ENCODE peak calls at places on chromosomes 5 and 9, in ten cellular contexts. One of them, this sample, is unnamed.

GRCh38 chr9:33737811-33738606 is 57.4 kb upstream of the PRSS3 start:
- DNase-seq in IMR-90: peak; percentile 62
- DNase-seq in AG04449: peak; percentile 14
- DNase-seq in kidney: no peak
- DNase-seq in uterus: no peak
- DNase-seq in breast epithelium: no peak
- DNase-seq in A549: peak; percentile 47
- DNase-seq in mucosa of descending colon: peak; percentile 52
- DNase-seq in tibial artery: no peak
- DNase-seq in mammary epithelial cell: peak; percentile 60
- DNase-seq in this sample: peak; percentile 72

GRCh38 chr5:78647411-78647818 is 1.2 kb downstream of the LHFPL2 start:
- DNase-seq in mucosa of descending colon: peak; percentile 69
- DNase-seq in AG04449: no peak
- DNase-seq in mammary epithelial cell: peak; percentile 58
- DNase-seq in IMR-90: peak; percentile 47
- DNase-seq in tibial artery: no peak
- DNase-seq in uterus: no peak
- DNase-seq in kidney: no peak
- DNase-seq in A549: peak; percentile 50
- DNase-seq in breast epithelium: no peak
- DNase-seq in this sample: peak; percentile 31

GRCh38 chr5:139146809-139147742 is 51.1 kb downstream of the SIL1 start:
- DNase-seq in uterus: no peak
- DNase-seq in kidney: no peak
- DNase-seq in tibial artery: no peak
- DNase-seq in mucosa of descending colon: no peak
- DNase-seq in mammary epithelial cell: no peak
- DNase-seq in breast epithelium: no peak
- DNase-seq in AG04449: no peak
- DNase-seq in IMR-90: no peak
- DNase-seq in A549: no peak
- DNase-seq in this sample: no peak

GRCh38 chr5:54956922-54957321 is 28.5 kb downstream of the ESM1 start:
- DNase-seq in kidney: no peak
- DNase-seq in mammary epithelial cell: no peak
- DNase-seq in tibial artery: no peak
- DNase-seq in uterus: no peak
- DNase-seq in IMR-90: no peak
- DNase-seq in A549: no peak
- DNase-seq in breast epithelium: no peak
- DNase-seq in AG04449: no peak
- DNase-seq in mucosa of descending colon: no peak
- DNase-seq in this sample: no peak

GRCh38 chr5:167582263-167582662 is 709.2 kb upstream of the WWC1 start:
- DNase-seq in A549: peak; percentile 31
- DNase-seq in breast epithelium: no peak
- DNase-seq in kidney: no peak
- DNase-seq in mammary epithelial cell: peak; percentile 10
- DNase-seq in tibial artery: no peak
- DNase-seq in AG04449: no peak
- DNase-seq in uterus: no peak
- DNase-seq in mucosa of descending colon: no peak
- DNase-seq in IMR-90: peak; percentile 8
- DNase-seq in this sample: peak; percentile 46

GRCh38 chr5:76175051-76175666 is 92.0 kb downstream of the SV2C start:
- DNase-seq in tibial artery: no peak
- DNase-seq in uterus: no peak
- DNase-seq in IMR-90: peak; percentile 48
- DNase-seq in breast epithelium: no peak
- DNase-seq in AG04449: peak; percentile 4
- DNase-seq in mammary epithelial cell: peak; percentile 34
- DNase-seq in kidney: no peak
- DNase-seq in A549: peak; percentile 74
- DNase-seq in mucosa of descending colon: peak; percentile 60
- DNase-seq in this sample: peak; percentile 65

GRCh38 chr5:56951131-56951945 is 585 bp downstream of the MIER3 start:
- DNase-seq in uterus: peak; percentile 28
- DNase-seq in kidney: peak; percentile 81
- DNase-seq in mammary epithelial cell: peak; percentile 9
- DNase-seq in A549: peak; percentile 31
- DNase-seq in AG04449: no peak
- DNase-seq in breast epithelium: peak; percentile 51
- DNase-seq in mucosa of descending colon: peak; percentile 67
- DNase-seq in IMR-90: no peak
- DNase-seq in tibial artery: peak; percentile 68
- DNase-seq in this sample: peak; percentile 3

GRCh38 chr5:109141499-109142200 is 268.1 kb downstream of the PJA2 start:
- DNase-seq in IMR-90: peak; percentile 66
- DNase-seq in mammary epithelial cell: no peak
- DNase-seq in kidney: no peak
- DNase-seq in uterus: no peak
- DNase-seq in mucosa of descending colon: no peak
- DNase-seq in tibial artery: no peak
- DNase-seq in AG04449: no peak
- DNase-seq in A549: no peak
- DNase-seq in breast epithelium: no peak
- DNase-seq in this sample: no peak

GRCh38 chr5:32388429-32389111 is 56.0 kb downstream of the ZFR start:
- DNase-seq in uterus: no peak
- DNase-seq in AG04449: no peak
- DNase-seq in kidney: no peak
- DNase-seq in breast epithelium: no peak
- DNase-seq in IMR-90: peak; percentile 79
- DNase-seq in A549: no peak
- DNase-seq in mammary epithelial cell: peak; percentile 8
- DNase-seq in mucosa of descending colon: no peak
- DNase-seq in tibial artery: no peak
- DNase-seq in this sample: peak; percentile 73

GRCh38 chr9:15264918-15265317 is 42.1 kb downstream of the TTC39B start:
- DNase-seq in tibial artery: no peak
- DNase-seq in IMR-90: no peak
- DNase-seq in AG04449: no peak
- DNase-seq in uterus: no peak
- DNase-seq in kidney: no peak
- DNase-seq in A549: no peak
- DNase-seq in mammary epithelial cell: no peak
- DNase-seq in breast epithelium: no peak
- DNase-seq in mucosa of descending colon: no peak
- DNase-seq in this sample: no peak

GRCh38 chr5:73946926-73947455 is 321.0 kb downstream of the ARHGEF28 start:
- DNase-seq in uterus: no peak
- DNase-seq in A549: no peak
- DNase-seq in mammary epithelial cell: no peak
- DNase-seq in IMR-90: no peak
- DNase-seq in AG04449: no peak
- DNase-seq in mucosa of descending colon: no peak
- DNase-seq in kidney: no peak
- DNase-seq in tibial artery: no peak
- DNase-seq in breast epithelium: no peak
- DNase-seq in this sample: no peak

GRCh38 chr5:124979174-124979573 is 232.7 kb upstream of the ZNF608 start:
- DNase-seq in A549: no peak
- DNase-seq in uterus: no peak
- DNase-seq in AG04449: no peak
- DNase-seq in mammary epithelial cell: no peak
- DNase-seq in kidney: no peak
- DNase-seq in mucosa of descending colon: no peak
- DNase-seq in breast epithelium: no peak
- DNase-seq in tibial artery: no peak
- DNase-seq in IMR-90: peak; percentile 24
- DNase-seq in this sample: peak; percentile 54

DNA sequence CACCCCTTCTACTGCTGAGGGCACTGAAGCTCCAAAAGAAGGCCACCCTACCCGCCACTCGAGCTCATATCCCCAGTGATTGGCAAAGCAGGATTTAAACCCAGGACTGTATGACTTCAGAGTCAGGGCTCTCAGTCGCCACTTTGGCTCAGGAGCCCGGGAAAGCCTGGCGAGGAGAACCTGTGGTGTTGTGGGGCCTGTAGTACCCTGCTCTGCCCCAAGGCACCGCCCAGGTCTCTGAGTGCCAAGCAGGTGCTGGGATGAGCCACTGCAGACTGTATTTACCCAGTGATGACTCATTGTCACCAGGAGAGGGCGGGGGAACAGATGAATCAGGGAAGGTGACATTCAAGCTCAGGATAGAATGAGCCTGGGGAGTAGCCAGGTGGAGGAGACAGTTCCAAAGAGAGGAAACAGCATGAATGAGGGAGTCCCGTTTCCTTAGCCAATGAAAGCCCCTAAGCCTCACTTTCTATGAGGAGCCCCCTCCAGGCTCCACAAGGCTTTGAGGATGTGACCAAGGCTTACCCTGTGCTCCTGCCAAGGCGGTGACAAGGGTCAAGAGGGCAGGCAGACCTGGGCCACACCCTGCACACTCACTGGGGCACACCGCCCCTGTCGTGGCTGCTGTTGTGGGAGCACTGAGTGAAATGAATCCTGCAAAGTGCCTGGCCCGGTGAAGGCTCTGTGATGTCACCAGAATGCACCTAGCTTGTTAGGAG is 17.8 kb upstream of the DPM2 start:
- DNase-seq in mucosa of descending colon: peak; percentile 89
- DNase-seq in AG04449: no peak
- DNase-seq in IMR-90: peak; percentile 43
- DNase-seq in kidney: peak; percentile 91
- DNase-seq in A549: peak; percentile 99
- DNase-seq in mammary epithelial cell: peak; percentile 84
- DNase-seq in tibial artery: no peak
- DNase-seq in breast epithelium: peak; percentile 94
- DNase-seq in uterus: no peak
- DNase-seq in this sample: peak; percentile 85
- TF ChIP-seq CTCF in mucosa of descending colon: peak; percentile 76
- TF ChIP-seq CTCF in AG04449: no peak
- TF ChIP-seq CTCF in IMR-90: no peak
- TF ChIP-seq CTCF in kidney: no peak
- TF ChIP-seq CTCF in A549: peak; percentile 15
- TF ChIP-seq CTCF in mammary epithelial cell: peak; percentile 29
- TF ChIP-seq CTCF in tibial artery: peak; percentile 15
- TF ChIP-seq CTCF in breast epithelium: peak; percentile 93
- TF ChIP-seq CTCF in uterus: no peak
- TF ChIP-seq CTCF in this sample: peak; percentile 56

DNA sequence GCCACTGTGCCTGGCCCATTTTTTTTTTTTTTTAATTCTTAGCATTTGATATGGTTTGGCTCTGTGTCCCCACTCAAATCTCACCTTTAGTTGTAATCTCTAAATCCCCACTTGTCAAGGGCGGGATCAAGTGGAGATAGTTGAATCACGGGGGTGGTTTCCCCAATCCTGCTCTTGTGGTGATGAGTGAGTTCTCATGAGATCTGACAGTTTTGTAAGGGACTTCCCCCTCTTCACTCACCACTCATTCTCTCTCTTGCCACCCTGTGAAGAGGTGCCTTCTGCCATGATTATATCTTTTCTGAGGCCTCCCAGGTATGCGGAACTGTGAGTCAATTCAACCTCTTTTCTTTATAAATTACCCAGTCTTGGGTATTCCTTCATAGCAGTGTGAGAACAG is 27.2 kb downstream of the NDUFAF2 start:
- DNase-seq in tibial artery: no peak
- DNase-seq in A549: no peak
- DNase-seq in AG04449: no peak
- DNase-seq in uterus: no peak
- DNase-seq in mammary epithelial cell: peak; percentile 28
- DNase-seq in IMR-90: no peak
- DNase-seq in kidney: no peak
- DNase-seq in breast epithelium: no peak
- DNase-seq in mucosa of descending colon: no peak
- DNase-seq in this sample: peak; percentile 29
- H3K4me3 ChIP-seq in tibial artery: no peak overlapping the region
- H3K4me3 ChIP-seq in A549: no peak overlapping the region
- H3K4me3 ChIP-seq in AG04449: no peak overlapping the region
- H3K4me3 ChIP-seq in uterus: no peak overlapping the region
- H3K4me3 ChIP-seq in mammary epithelial cell: no peak overlapping the region
- H3K4me3 ChIP-seq in IMR-90: no peak overlapping the region
- H3K4me3 ChIP-seq in kidney: no peak overlapping the region
- H3K4me3 ChIP-seq in breast epithelium: no peak overlapping the region
- H3K4me3 ChIP-seq in mucosa of descending colon: no peak overlapping the region
- H3K4me3 ChIP-seq in this sample: no peak overlapping the region

GRCh38 chr9:136261686-136262430 is 16.2 kb upstream of the QSOX2 start:
- DNase-seq in mucosa of descending colon: no peak
- DNase-seq in breast epithelium: no peak
- DNase-seq in IMR-90: no peak
- DNase-seq in A549: no peak
- DNase-seq in mammary epithelial cell: no peak
- DNase-seq in kidney: peak; percentile 54
- DNase-seq in AG04449: no peak
- DNase-seq in uterus: no peak
- DNase-seq in tibial artery: no peak
- DNase-seq in this sample: no peak

GRCh38 chr9:136264803-136265405 is 19.3 kb upstream of the QSOX2 start:
- DNase-seq in AG04449: no peak
- DNase-seq in kidney: peak; percentile 75
- DNase-seq in tibial artery: no peak
- DNase-seq in IMR-90: no peak
- DNase-seq in mucosa of descending colon: no peak
- DNase-seq in uterus: no peak
- DNase-seq in breast epithelium: no peak
- DNase-seq in A549: no peak
- DNase-seq in mammary epithelial cell: no peak
- DNase-seq in this sample: no peak

GRCh38 chr9:136265561-136266355 is 20.1 kb upstream of the QSOX2 start:
- DNase-seq in breast epithelium: no peak
- DNase-seq in mammary epithelial cell: no peak
- DNase-seq in A549: no peak
- DNase-seq in tibial artery: no peak
- DNase-seq in AG04449: no peak
- DNase-seq in mucosa of descending colon: no peak
- DNase-seq in IMR-90: no peak
- DNase-seq in kidney: peak; percentile 60
- DNase-seq in uterus: no peak
- DNase-seq in this sample: no peak

GRCh38 chr9:136262671-136263178 is 17.1 kb upstream of the QSOX2 start:
- DNase-seq in IMR-90: no peak
- DNase-seq in A549: no peak
- DNase-seq in mammary epithelial cell: no peak
- DNase-seq in mucosa of descending colon: no peak
- DNase-seq in breast epithelium: no peak
- DNase-seq in kidney: peak; percentile 47
- DNase-seq in AG04449: no peak
- DNase-seq in uterus: no peak
- DNase-seq in tibial artery: no peak
- DNase-seq in this sample: no peak

GRCh38 chr9:136264046-136264802 is 18.6 kb upstream of the QSOX2 start:
- DNase-seq in mammary epithelial cell: no peak
- DNase-seq in kidney: peak; percentile 61
- DNase-seq in tibial artery: no peak
- DNase-seq in AG04449: no peak
- DNase-seq in A549: no peak
- DNase-seq in uterus: no peak
- DNase-seq in mucosa of descending colon: no peak
- DNase-seq in breast epithelium: no peak
- DNase-seq in IMR-90: no peak
- DNase-seq in this sample: no peak
- TF ChIP-seq CTCF in mammary epithelial cell: no peak
- TF ChIP-seq CTCF in kidney: no peak
- TF ChIP-seq CTCF in tibial artery: no peak
- TF ChIP-seq CTCF in AG04449: no peak
- TF ChIP-seq CTCF in A549: no peak
- TF ChIP-seq CTCF in uterus: no peak
- TF ChIP-seq CTCF in mucosa of descending colon: no peak
- TF ChIP-seq CTCF in breast epithelium: no peak
- TF ChIP-seq CTCF in IMR-90: no peak
- TF ChIP-seq CTCF in this sample: peak; percentile 5

GRCh38 chr5:174734571-174735497 is 10.5 kb downstream of the MSX2 start:
- DNase-seq in breast epithelium: no peak
- DNase-seq in uterus: no peak
- DNase-seq in A549: no peak
- DNase-seq in kidney: no peak
- DNase-seq in mammary epithelial cell: no peak
- DNase-seq in tibial artery: no peak
- DNase-seq in mucosa of descending colon: no peak
- DNase-seq in IMR-90: no peak
- DNase-seq in AG04449: no peak
- DNase-seq in this sample: no peak
- H3K4me3 ChIP-seq in breast epithelium: no peak overlapping the region
- H3K4me3 ChIP-seq in uterus: no peak overlapping the region
- H3K4me3 ChIP-seq in A549: peak overlapping the region; percentile 43
- H3K4me3 ChIP-seq in kidney: no peak overlapping the region
- H3K4me3 ChIP-seq in mammary epithelial cell: peak overlapping the region; percentile 31
- H3K4me3 ChIP-seq in tibial artery: no peak overlapping the region
- H3K4me3 ChIP-seq in mucosa of descending colon: no peak overlapping the region
- H3K4me3 ChIP-seq in IMR-90: no peak overlapping the region
- H3K4me3 ChIP-seq in AG04449: no peak overlapping the region
- H3K4me3 ChIP-seq in this sample: no peak overlapping the region